ENCODE peak calls at places on chromosomes 13 and 19, in eight cellular contexts. One of them, this sample, is unnamed.

GRCh38 chr19:39308531-39309304 is 11.9 kb downstream of the LRFN1 start:
- DNase-seq in HEK293T: no peak
- DNase-seq in activated CD4-positive, alpha-beta memory T cell treated with anti-CD3 and anti-CD28 coated beads for 36 hours: no peak
- DNase-seq in choroid plexus epithelial cell: no peak
- DNase-seq in stimulated activated CD4-positive, alpha-beta T cell treated with anti-CD3 and anti-CD28 coated beads, Interleukin-2, amount 100 ng/mL, for 48 hours: no peak
- DNase-seq in mammary epithelial cell: no peak
- DNase-seq in activated CD4-positive, alpha-beta T cell treated with anti-CD3 and anti-CD28 coated beads, Interleukin-2, amount 50 U/mL, for 24 hours: no peak
- DNase-seq in H7: peak; percentile 93
- DNase-seq in this sample: no peak

GRCh38 chr19:39098365-39099269 is 14.4 kb downstream of the ACP7 start:
- DNase-seq in HEK293T: no peak
- DNase-seq in activated CD4-positive, alpha-beta memory T cell treated with anti-CD3 and anti-CD28 coated beads for 36 hours: no peak
- DNase-seq in choroid plexus epithelial cell: no peak
- DNase-seq in stimulated activated CD4-positive, alpha-beta T cell treated with anti-CD3 and anti-CD28 coated beads, Interleukin-2, amount 100 ng/mL, for 48 hours: no peak
- DNase-seq in mammary epithelial cell: no peak
- DNase-seq in activated CD4-positive, alpha-beta T cell treated with anti-CD3 and anti-CD28 coated beads, Interleukin-2, amount 50 U/mL, for 24 hours: no peak
- DNase-seq in H7: peak; percentile 58
- DNase-seq in this sample: no peak

GRCh38 chr19:45641274-45642105 is 2.3 kb upstream of the EML2 start:
- DNase-seq in HEK293T: peak; percentile 88
- DNase-seq in activated CD4-positive, alpha-beta memory T cell treated with anti-CD3 and anti-CD28 coated beads for 36 hours: peak; percentile 96
- DNase-seq in choroid plexus epithelial cell: peak; percentile 83
- DNase-seq in stimulated activated CD4-positive, alpha-beta T cell treated with anti-CD3 and anti-CD28 coated beads, Interleukin-2, amount 100 ng/mL, for 48 hours: peak; percentile 79
- DNase-seq in mammary epithelial cell: peak; percentile 97
- DNase-seq in activated CD4-positive, alpha-beta T cell treated with anti-CD3 and anti-CD28 coated beads, Interleukin-2, amount 50 U/mL, for 24 hours: peak; percentile 80
- DNase-seq in H7: peak; percentile 93
- DNase-seq in this sample: peak; percentile 99

GRCh38 chr13:91291078-91291477 is 56.4 kb upstream of the MIR17HG start:
- DNase-seq in HEK293T: no peak
- DNase-seq in activated CD4-positive, alpha-beta memory T cell treated with anti-CD3 and anti-CD28 coated beads for 36 hours: no peak
- DNase-seq in choroid plexus epithelial cell: no peak
- DNase-seq in stimulated activated CD4-positive, alpha-beta T cell treated with anti-CD3 and anti-CD28 coated beads, Interleukin-2, amount 100 ng/mL, for 48 hours: no peak
- DNase-seq in mammary epithelial cell: no peak
- DNase-seq in activated CD4-positive, alpha-beta T cell treated with anti-CD3 and anti-CD28 coated beads, Interleukin-2, amount 50 U/mL, for 24 hours: no peak
- DNase-seq in H7: no peak
- DNase-seq in this sample: no peak

GRCh38 chr19:58474291-58474996 is 1.7 kb upstream of the ZNF446 start:
- DNase-seq in HEK293T: no peak
- DNase-seq in activated CD4-positive, alpha-beta memory T cell treated with anti-CD3 and anti-CD28 coated beads for 36 hours: no peak
- DNase-seq in choroid plexus epithelial cell: peak; percentile 93
- DNase-seq in stimulated activated CD4-positive, alpha-beta T cell treated with anti-CD3 and anti-CD28 coated beads, Interleukin-2, amount 100 ng/mL, for 48 hours: no peak
- DNase-seq in mammary epithelial cell: no peak
- DNase-seq in activated CD4-positive, alpha-beta T cell treated with anti-CD3 and anti-CD28 coated beads, Interleukin-2, amount 50 U/mL, for 24 hours: no peak
- DNase-seq in H7: no peak
- DNase-seq in this sample: peak; percentile 58

GRCh38 chr13:98843482-98843877 is 91.0 kb upstream of the SLC15A1 start:
- DNase-seq in HEK293T: no peak
- DNase-seq in activated CD4-positive, alpha-beta memory T cell treated with anti-CD3 and anti-CD28 coated beads for 36 hours: no peak
- DNase-seq in choroid plexus epithelial cell: no peak
- DNase-seq in stimulated activated CD4-positive, alpha-beta T cell treated with anti-CD3 and anti-CD28 coated beads, Interleukin-2, amount 100 ng/mL, for 48 hours: no peak
- DNase-seq in mammary epithelial cell: no peak
- DNase-seq in activated CD4-positive, alpha-beta T cell treated with anti-CD3 and anti-CD28 coated beads, Interleukin-2, amount 50 U/mL, for 24 hours: no peak
- DNase-seq in H7: no peak
- DNase-seq in this sample: no peak

GRCh38 chr13:46817838-46818476 is 21.0 kb upstream of the ESD start:
- DNase-seq in HEK293T: no peak
- DNase-seq in activated CD4-positive, alpha-beta memory T cell treated with anti-CD3 and anti-CD28 coated beads for 36 hours: no peak
- DNase-seq in choroid plexus epithelial cell: no peak
- DNase-seq in stimulated activated CD4-positive, alpha-beta T cell treated with anti-CD3 and anti-CD28 coated beads, Interleukin-2, amount 100 ng/mL, for 48 hours: no peak
- DNase-seq in mammary epithelial cell: no peak
- DNase-seq in activated CD4-positive, alpha-beta T cell treated with anti-CD3 and anti-CD28 coated beads, Interleukin-2, amount 50 U/mL, for 24 hours: no peak
- DNase-seq in H7: no peak
- DNase-seq in this sample: no peak

GRCh38 chr19:709965-710714 is 1.4 kb downstream of the PALM start:
- DNase-seq in HEK293T: no peak
- DNase-seq in activated CD4-positive, alpha-beta memory T cell treated with anti-CD3 and anti-CD28 coated beads for 36 hours: no peak
- DNase-seq in choroid plexus epithelial cell: no peak
- DNase-seq in stimulated activated CD4-positive, alpha-beta T cell treated with anti-CD3 and anti-CD28 coated beads, Interleukin-2, amount 100 ng/mL, for 48 hours: no peak
- DNase-seq in mammary epithelial cell: no peak
- DNase-seq in activated CD4-positive, alpha-beta T cell treated with anti-CD3 and anti-CD28 coated beads, Interleukin-2, amount 50 U/mL, for 24 hours: no peak
- DNase-seq in H7: peak; percentile 59
- DNase-seq in this sample: no peak

GRCh38 chr13:97364031-97364430 is 69.9 kb upstream of the RAP2A start:
- DNase-seq in HEK293T: no peak
- DNase-seq in activated CD4-positive, alpha-beta memory T cell treated with anti-CD3 and anti-CD28 coated beads for 36 hours: no peak
- DNase-seq in choroid plexus epithelial cell: no peak
- DNase-seq in stimulated activated CD4-positive, alpha-beta T cell treated with anti-CD3 and anti-CD28 coated beads, Interleukin-2, amount 100 ng/mL, for 48 hours: no peak
- DNase-seq in mammary epithelial cell: no peak
- DNase-seq in activated CD4-positive, alpha-beta T cell treated with anti-CD3 and anti-CD28 coated beads, Interleukin-2, amount 50 U/mL, for 24 hours: no peak
- DNase-seq in H7: no peak
- DNase-seq in this sample: no peak

GRCh38 chr19:49681830-49682229 is 4.8 kb downstream of the PRMT1 start:
- DNase-seq in HEK293T: no peak
- DNase-seq in activated CD4-positive, alpha-beta memory T cell treated with anti-CD3 and anti-CD28 coated beads for 36 hours: no peak
- DNase-seq in choroid plexus epithelial cell: no peak
- DNase-seq in stimulated activated CD4-positive, alpha-beta T cell treated with anti-CD3 and anti-CD28 coated beads, Interleukin-2, amount 100 ng/mL, for 48 hours: no peak
- DNase-seq in mammary epithelial cell: no peak
- DNase-seq in activated CD4-positive, alpha-beta T cell treated with anti-CD3 and anti-CD28 coated beads, Interleukin-2, amount 50 U/mL, for 24 hours: no peak
- DNase-seq in H7: no peak
- DNase-seq in this sample: no peak

GRCh38 chr19:17909017-17909732 is 23.6 kb upstream of the CCDC124 start:
- DNase-seq in HEK293T: no peak
- DNase-seq in activated CD4-positive, alpha-beta memory T cell treated with anti-CD3 and anti-CD28 coated beads for 36 hours: no peak
- DNase-seq in choroid plexus epithelial cell: peak; percentile 43
- DNase-seq in stimulated activated CD4-positive, alpha-beta T cell treated with anti-CD3 and anti-CD28 coated beads, Interleukin-2, amount 100 ng/mL, for 48 hours: no peak
- DNase-seq in mammary epithelial cell: peak; percentile 56
- DNase-seq in activated CD4-positive, alpha-beta T cell treated with anti-CD3 and anti-CD28 coated beads, Interleukin-2, amount 50 U/mL, for 24 hours: no peak
- DNase-seq in H7: peak; percentile 69
- DNase-seq in this sample: no peak

GRCh38 chr13:89695343-89696257 is 1651.9 kb upstream of the MIR17HG start:
- DNase-seq in HEK293T: peak; percentile 70
- DNase-seq in activated CD4-positive, alpha-beta memory T cell treated with anti-CD3 and anti-CD28 coated beads for 36 hours: no peak
- DNase-seq in choroid plexus epithelial cell: peak; percentile 69
- DNase-seq in stimulated activated CD4-positive, alpha-beta T cell treated with anti-CD3 and anti-CD28 coated beads, Interleukin-2, amount 100 ng/mL, for 48 hours: peak; percentile 6
- DNase-seq in mammary epithelial cell: peak; percentile 44
- DNase-seq in activated CD4-positive, alpha-beta T cell treated with anti-CD3 and anti-CD28 coated beads, Interleukin-2, amount 50 U/mL, for 24 hours: no peak
- DNase-seq in H7: peak; percentile 22
- DNase-seq in this sample: peak; percentile 24

GRCh38 chr19:5727453-5728050 is 7.1 kb downstream of the CATSPERD start:
- DNase-seq in HEK293T: no peak
- DNase-seq in activated CD4-positive, alpha-beta memory T cell treated with anti-CD3 and anti-CD28 coated beads for 36 hours: no peak
- DNase-seq in choroid plexus epithelial cell: no peak
- DNase-seq in stimulated activated CD4-positive, alpha-beta T cell treated with anti-CD3 and anti-CD28 coated beads, Interleukin-2, amount 100 ng/mL, for 48 hours: no peak
- DNase-seq in mammary epithelial cell: no peak
- DNase-seq in activated CD4-positive, alpha-beta T cell treated with anti-CD3 and anti-CD28 coated beads, Interleukin-2, amount 50 U/mL, for 24 hours: no peak
- DNase-seq in H7: no peak
- DNase-seq in this sample: no peak

GRCh38 chr19:34291235-34291634 is 36.9 kb downstream of the GARRE1 start:
- DNase-seq in HEK293T: no peak
- DNase-seq in activated CD4-positive, alpha-beta memory T cell treated with anti-CD3 and anti-CD28 coated beads for 36 hours: no peak
- DNase-seq in choroid plexus epithelial cell: no peak
- DNase-seq in stimulated activated CD4-positive, alpha-beta T cell treated with anti-CD3 and anti-CD28 coated beads, Interleukin-2, amount 100 ng/mL, for 48 hours: no peak
- DNase-seq in mammary epithelial cell: no peak
- DNase-seq in activated CD4-positive, alpha-beta T cell treated with anti-CD3 and anti-CD28 coated beads, Interleukin-2, amount 50 U/mL, for 24 hours: no peak
- DNase-seq in H7: no peak
- DNase-seq in this sample: no peak

GRCh38 chr19:18479964-18480723 is 41.7 kb downstream of the ELL start:
- DNase-seq in HEK293T: no peak
- DNase-seq in activated CD4-positive, alpha-beta memory T cell treated with anti-CD3 and anti-CD28 coated beads for 36 hours: peak; percentile 25
- DNase-seq in choroid plexus epithelial cell: peak; percentile 65
- DNase-seq in stimulated activated CD4-positive, alpha-beta T cell treated with anti-CD3 and anti-CD28 coated beads, Interleukin-2, amount 100 ng/mL, for 48 hours: no peak
- DNase-seq in mammary epithelial cell: no peak
- DNase-seq in activated CD4-positive, alpha-beta T cell treated with anti-CD3 and anti-CD28 coated beads, Interleukin-2, amount 50 U/mL, for 24 hours: no peak
- DNase-seq in H7: no peak
- DNase-seq in this sample: no peak

GRCh38 chr13:76000131-76000530 is 364.0 kb downstream of the LMO7 start:
- DNase-seq in HEK293T: no peak
- DNase-seq in activated CD4-positive, alpha-beta memory T cell treated with anti-CD3 and anti-CD28 coated beads for 36 hours: no peak
- DNase-seq in choroid plexus epithelial cell: no peak
- DNase-seq in stimulated activated CD4-positive, alpha-beta T cell treated with anti-CD3 and anti-CD28 coated beads, Interleukin-2, amount 100 ng/mL, for 48 hours: no peak
- DNase-seq in mammary epithelial cell: no peak
- DNase-seq in activated CD4-positive, alpha-beta T cell treated with anti-CD3 and anti-CD28 coated beads, Interleukin-2, amount 50 U/mL, for 24 hours: no peak
- DNase-seq in H7: no peak
- DNase-seq in this sample: no peak

GRCh38 chr13:58488251-58488650 is 856.7 kb downstream of the PCDH17 start:
- DNase-seq in HEK293T: no peak
- DNase-seq in activated CD4-positive, alpha-beta memory T cell treated with anti-CD3 and anti-CD28 coated beads for 36 hours: no peak
- DNase-seq in choroid plexus epithelial cell: no peak
- DNase-seq in stimulated activated CD4-positive, alpha-beta T cell treated with anti-CD3 and anti-CD28 coated beads, Interleukin-2, amount 100 ng/mL, for 48 hours: no peak
- DNase-seq in mammary epithelial cell: no peak
- DNase-seq in activated CD4-positive, alpha-beta T cell treated with anti-CD3 and anti-CD28 coated beads, Interleukin-2, amount 50 U/mL, for 24 hours: no peak
- DNase-seq in H7: no peak
- DNase-seq in this sample: no peak

GRCh38 chr13:39047560-39047959 is 9.3 kb downstream of the NHLRC3 start:
- DNase-seq in HEK293T: peak; percentile 23
- DNase-seq in activated CD4-positive, alpha-beta memory T cell treated with anti-CD3 and anti-CD28 coated beads for 36 hours: no peak
- DNase-seq in choroid plexus epithelial cell: peak; percentile 40
- DNase-seq in stimulated activated CD4-positive, alpha-beta T cell treated with anti-CD3 and anti-CD28 coated beads, Interleukin-2, amount 100 ng/mL, for 48 hours: no peak
- DNase-seq in mammary epithelial cell: peak; percentile 36
- DNase-seq in activated CD4-positive, alpha-beta T cell treated with anti-CD3 and anti-CD28 coated beads, Interleukin-2, amount 50 U/mL, for 24 hours: no peak
- DNase-seq in H7: peak; percentile 71
- DNase-seq in this sample: no peak

GRCh38 chr19:12720851-12721655 is 2.7 kb downstream of the TNPO2 start:
- DNase-seq in HEK293T: no peak
- DNase-seq in activated CD4-positive, alpha-beta memory T cell treated with anti-CD3 and anti-CD28 coated beads for 36 hours: peak; percentile 36
- DNase-seq in choroid plexus epithelial cell: peak; percentile 46
- DNase-seq in stimulated activated CD4-positive, alpha-beta T cell treated with anti-CD3 and anti-CD28 coated beads, Interleukin-2, amount 100 ng/mL, for 48 hours: no peak
- DNase-seq in mammary epithelial cell: peak; percentile 21
- DNase-seq in activated CD4-positive, alpha-beta T cell treated with anti-CD3 and anti-CD28 coated beads, Interleukin-2, amount 50 U/mL, for 24 hours: no peak
- DNase-seq in H7: peak; percentile 66
- DNase-seq in this sample: no peak

GRCh38 chr19:45125975-45126493 is 33.1 kb downstream of the PPP1R37 start:
- DNase-seq in HEK293T: peak; percentile 70
- DNase-seq in activated CD4-positive, alpha-beta memory T cell treated with anti-CD3 and anti-CD28 coated beads for 36 hours: peak; percentile 82
- DNase-seq in choroid plexus epithelial cell: peak; percentile 59
- DNase-seq in stimulated activated CD4-positive, alpha-beta T cell treated with anti-CD3 and anti-CD28 coated beads, Interleukin-2, amount 100 ng/mL, for 48 hours: peak; percentile 70
- DNase-seq in mammary epithelial cell: peak; percentile 39
- DNase-seq in activated CD4-positive, alpha-beta T cell treated with anti-CD3 and anti-CD28 coated beads, Interleukin-2, amount 50 U/mL, for 24 hours: peak; percentile 52
- DNase-seq in H7: peak; percentile 91
- DNase-seq in this sample: peak; percentile 61

GRCh38 chr13:22198656-22199217 is 527.9 kb downstream of the FGF9 start:
- DNase-seq in HEK293T: no peak
- DNase-seq in activated CD4-positive, alpha-beta memory T cell treated with anti-CD3 and anti-CD28 coated beads for 36 hours: no peak
- DNase-seq in choroid plexus epithelial cell: no peak
- DNase-seq in stimulated activated CD4-positive, alpha-beta T cell treated with anti-CD3 and anti-CD28 coated beads, Interleukin-2, amount 100 ng/mL, for 48 hours: no peak
- DNase-seq in mammary epithelial cell: no peak
- DNase-seq in activated CD4-positive, alpha-beta T cell treated with anti-CD3 and anti-CD28 coated beads, Interleukin-2, amount 50 U/mL, for 24 hours: no peak
- DNase-seq in H7: no peak
- DNase-seq in this sample: no peak

GRCh38 chr19:2455481-2456300 is 1.1 kb downstream of the LMNB2 start:
- DNase-seq in HEK293T: peak; percentile 48
- DNase-seq in activated CD4-positive, alpha-beta memory T cell treated with anti-CD3 and anti-CD28 coated beads for 36 hours: peak; percentile 62
- DNase-seq in choroid plexus epithelial cell: peak; percentile 21
- DNase-seq in stimulated activated CD4-positive, alpha-beta T cell treated with anti-CD3 and anti-CD28 coated beads, Interleukin-2, amount 100 ng/mL, for 48 hours: peak; percentile 43
- DNase-seq in mammary epithelial cell: peak; percentile 27
- DNase-seq in activated CD4-positive, alpha-beta T cell treated with anti-CD3 and anti-CD28 coated beads, Interleukin-2, amount 50 U/mL, for 24 hours: no peak
- DNase-seq in H7: peak; percentile 71
- DNase-seq in this sample: peak; percentile 19